ENCODE peak calls at places on chromosomes 2 and 18, in six cellular contexts. S is endothelial cell of umbilical vein, F is SK-N-SH, C is HepG2, M is HCT116, A is K562. P is an unnamed sample.
A peak's percentile ranks its signal among the peaks of the same experiment; 100 is the strongest.

GRCh38 chr2:105068875-105069274 is 31.0 kb downstream of the MRPS9 start:
- DNase-seq in S (no peak), F (no peak), C (no peak), M (no peak), A (no peak), P (peak; percentile 47)

GRCh38 chr2:140711867-140712266 is 1418.9 kb downstream of the LRP1B start:
- DNase-seq in S (no peak), F (no peak), C (no peak), M (no peak), A (no peak), P (no peak)

GRCh38 chr2:207528980-207529329 is 807 bp upstream of the CREB1 start:
- DNase-seq in S (peak; percentile 50), F (no peak), C (peak; percentile 25), M (no peak), A (peak; percentile 29), P (peak; percentile 49)

GRCh38 chr2:85396531-85397470 is 13.4 kb downstream of the CAPG start:
- DNase-seq in S (peak; percentile 36), F (no peak), C (no peak), M (no peak), A (no peak), P (peak; percentile 12)

GRCh38 chr2:240948905-240949790 is 43.0 kb downstream of the CROCC2 start:
- DNase-seq in S (no peak), F (no peak), C (no peak), M (no peak), A (no peak), P (no peak)

GRCh38 chr18:67463829-67464228 is 52.7 kb downstream of the DSEL start:
- DNase-seq in S (peak; percentile 5), F (no peak), C (no peak), M (no peak), A (no peak), P (no peak)

GRCh38 chr2:168559187-168559586 is 103.1 kb downstream of the CERS6 start:
- DNase-seq in S (no peak), F (no peak), C (no peak), M (peak; percentile 3), A (no peak), P (peak; percentile 50)

GRCh38 chr2:143284087-143284675 is 155.0 kb downstream of the ARHGAP15 start:
- DNase-seq in S (peak; percentile 40), F (peak; percentile 16), C (peak; percentile 35), M (peak; percentile 47), A (peak; percentile 15), P (no peak)

GRCh38 chr2:150520887-150521664 is 33.6 kb upstream of the RND3 start:
- DNase-seq in S (peak; percentile 24), F (no peak), C (no peak), M (no peak), A (no peak), P (no peak)

GRCh38 chr2:39938035-39938835 is 159.2 kb upstream of the THUMPD2 start:
- DNase-seq in S (no peak), F (no peak), C (no peak), M (no peak), A (no peak), P (no peak)

GRCh38 chr2:118119158-118119715 is 31.0 kb downstream of the INSIG2 start:
- DNase-seq in S (peak; percentile 93), F (no peak), C (no peak), M (no peak), A (no peak), P (no peak)

GRCh38 chr2:144660518-144661316 is 140.8 kb upstream of the ZEB2 start:
- DNase-seq in S (no peak), F (no peak), C (no peak), M (no peak), A (no peak), P (no peak)

GRCh38 chr2:69646714-69647113 is 3.2 kb upstream of the AAK1 start:
- DNase-seq in S (no peak), F (no peak), C (no peak), M (no peak), A (no peak), P (no peak)

GRCh38 chr2:26487192-26487591 is 9.3 kb upstream of the OTOF start:
- DNase-seq in S (no peak), F (no peak), C (no peak), M (no peak), A (no peak), P (no peak)

GRCh38 chr2:179571721-179572120 is 289.7 kb downstream of the ZNF385B start:
- DNase-seq in S (no peak), F (no peak), C (no peak), M (no peak), A (no peak), P (no peak)

GRCh38 chr2:172790404-172790803 is 54.8 kb downstream of the RAPGEF4 start:
- DNase-seq in S (no peak), F (no peak), C (no peak), M (no peak), A (no peak), P (no peak)

GRCh38 chr2:17800219-17800618 is 16.0 kb upstream of the MSGN1 start:
- DNase-seq in S (no peak), F (no peak), C (peak; percentile 76), M (no peak), A (no peak), P (no peak)

GRCh38 chr18:74299746-74300145 is 8.0 kb upstream of the CYB5A start:
- DNase-seq in S (no peak), F (no peak), C (peak; percentile 36), M (no peak), A (no peak), P (no peak)

GRCh38 chr2:164840930-164841718 is 499 bp downstream of the COBLL1 start:
- DNase-seq in S (peak; percentile 83), F (peak; percentile 90), C (peak; percentile 82), M (peak; percentile 46), A (peak; percentile 15), P (peak; percentile 74)

GRCh38 chr2:144516981-144517824 is 2.7 kb downstream of the ZEB2 start:
- DNase-seq in S (peak; percentile 83), F (peak; percentile 77), C (no peak), M (no peak), A (peak; percentile 50), P (no peak)

GRCh38 chr18:657998-658946 is 819 bp downstream of the TYMS start:
- DNase-seq in S (peak; percentile 93), F (peak; percentile 89), C (peak; percentile 92), M (peak; percentile 82), A (peak; percentile 83), P (peak; percentile 96)

GRCh38 chr2:155846249-155846648 is 486.3 kb downstream of the NR4A2 start:
- DNase-seq in S (no peak), F (no peak), C (no peak), M (peak; percentile 43), A (no peak), P (no peak)

GRCh38 chr2:20111311-20112131 is 60.1 kb upstream of the LAPTM4A start:
- DNase-seq in S (no peak), F (no peak), C (peak; percentile 37), M (no peak), A (no peak), P (no peak)

GRCh38 chr2:20113004-20113796 is 61.8 kb upstream of the LAPTM4A start:
- DNase-seq in S (no peak), F (no peak), C (no peak), M (no peak), A (no peak), P (no peak)

GRCh38 chr2:20110876-20111275 is 59.4 kb upstream of the LAPTM4A start:
- DNase-seq in S (no peak), F (no peak), C (peak; percentile 35), M (no peak), A (no peak), P (no peak)

GRCh38 chr2:20115902-20116301 is 64.5 kb upstream of the LAPTM4A start:
- DNase-seq in S (no peak), F (no peak), C (no peak), M (no peak), A (peak; percentile 23), P (peak; percentile 65)

DNA sequence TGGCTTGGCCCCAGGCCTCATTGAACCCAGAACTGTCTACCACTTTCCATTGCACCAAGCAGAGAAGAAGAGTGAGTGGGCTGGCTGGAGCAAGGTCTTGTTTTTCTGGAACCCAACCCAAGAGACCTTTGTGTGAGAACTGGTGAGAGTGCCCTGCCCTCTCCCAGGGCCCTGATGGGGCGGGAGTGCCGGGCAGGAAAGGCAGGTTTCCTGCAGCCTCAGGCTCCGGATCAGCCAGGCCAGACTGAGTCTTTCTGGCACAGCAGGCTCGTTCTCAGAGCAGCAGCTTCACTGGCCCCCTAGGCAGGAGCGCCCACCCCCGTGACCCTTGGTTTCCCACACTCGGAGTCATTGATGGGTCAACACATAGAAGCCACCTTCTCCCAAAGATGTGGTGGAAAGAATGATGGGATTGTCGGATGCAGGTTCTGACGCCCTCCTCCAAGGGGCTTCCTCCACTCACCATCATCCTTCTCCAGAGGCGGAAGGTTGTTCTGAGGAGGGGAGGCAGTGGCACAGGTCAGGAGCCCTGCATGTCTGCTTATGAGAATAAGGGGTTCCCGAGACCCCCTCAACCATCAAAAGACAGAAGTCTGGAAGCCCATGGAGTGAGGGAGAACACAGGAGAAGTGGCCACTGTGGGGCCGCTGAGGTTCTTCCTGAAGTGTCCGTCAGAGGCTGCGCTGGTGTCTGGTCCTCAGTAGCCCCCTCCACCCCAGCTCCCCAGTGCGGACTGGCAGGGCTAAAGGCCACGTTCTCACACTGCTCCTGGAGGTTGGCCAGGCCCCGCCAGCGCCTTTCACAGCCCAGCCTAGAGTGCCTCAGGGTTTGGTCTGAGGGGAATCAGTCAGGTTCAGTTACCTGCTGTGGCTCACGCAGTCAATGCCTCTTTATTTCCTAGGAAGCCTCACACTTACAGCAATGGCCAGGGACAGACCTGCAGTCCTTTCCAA is 62.8 kb upstream of the LAPTM4A start:
- DNase-seq in S (peak; percentile 92), F (no peak), C (no peak), M (no peak), A (no peak), P (peak; percentile 50)
- H3K27ac ChIP-seq in S (no peak overlapping the region), F (no peak overlapping the region), C (no peak overlapping the region), M (no peak overlapping the region), A (no peak overlapping the region), P (no peak overlapping the region)

GRCh38 chr2:189369566-189369965 is 71.7 kb upstream of the WDR75 start:
- DNase-seq in S (peak; percentile 77), F (no peak), C (no peak), M (no peak), A (no peak), P (no peak)
- H3K9ac ChIP-seq in S (peak overlapping the region; percentile 54), F (peak overlapping the region; percentile 29), C (no peak overlapping the region), M (no peak overlapping the region), A (no peak overlapping the region), P (no peak overlapping the region)

GRCh38 chr18:48661421-48661820 is 122.6 kb downstream of the CTIF start:
- DNase-seq in S (no peak), F (peak; percentile 60), C (no peak), M (no peak), A (no peak), P (no peak)
- H3K27ac ChIP-seq in S (no peak overlapping the region), F (peak overlapping the region; percentile 28), C (no peak overlapping the region), M (no peak overlapping the region), A (no peak overlapping the region), P (no peak overlapping the region)

DNA sequence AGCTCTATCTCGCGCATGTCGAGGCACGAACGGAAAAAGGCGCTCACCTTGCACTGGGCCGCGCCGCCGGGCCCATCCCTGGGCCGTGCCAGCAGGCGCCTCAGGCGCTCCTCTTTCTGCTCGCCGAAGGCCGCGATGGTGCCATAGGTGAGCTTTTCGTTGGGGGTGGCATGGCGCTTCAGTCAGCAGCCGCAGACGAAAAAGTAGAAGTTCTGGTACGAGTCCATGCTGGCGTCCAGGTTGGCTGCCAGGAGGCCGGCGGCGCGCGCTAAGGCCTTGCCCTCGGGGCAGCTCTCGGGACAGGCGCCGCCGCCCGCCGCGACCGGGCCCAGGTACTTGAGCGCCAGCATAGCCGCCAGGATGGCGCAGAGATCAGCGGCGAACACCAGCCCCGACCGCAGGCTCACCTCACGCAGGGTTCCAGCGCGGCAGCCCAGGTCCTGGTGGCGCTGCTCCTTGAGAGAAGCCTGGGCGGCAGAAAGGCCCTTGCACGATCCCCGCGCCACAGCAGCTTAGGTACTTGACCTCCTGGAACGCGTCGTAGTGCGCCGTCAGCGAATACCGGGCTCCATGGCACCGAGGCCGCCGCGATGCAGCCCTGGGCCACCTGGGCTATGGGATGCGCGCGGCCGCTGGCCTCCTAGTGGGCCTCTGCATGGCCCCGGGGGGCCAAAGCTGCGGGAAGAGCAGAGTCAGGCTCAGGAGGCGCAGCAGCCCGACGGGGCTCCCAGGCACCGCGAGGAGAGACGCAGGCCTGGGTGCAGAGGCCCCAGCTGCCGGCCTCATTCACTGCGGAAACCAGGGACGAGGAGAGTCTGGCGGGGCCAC is 12.8 kb downstream of the ALPG start:
- DNase-seq in S (no peak), F (peak; percentile 40), C (no peak), M (no peak), A (no peak), P (no peak)
- H3K9ac ChIP-seq in S (no peak overlapping the region), F (no peak overlapping the region), C (no peak overlapping the region), M (no peak overlapping the region), A (no peak overlapping the region), P (no peak overlapping the region)